ENCODE peak calls at places on chromosomes 3 and 15, in eight cellular contexts. K is AG04450, N is GM23248, T is stomach, Z is osteoblast, W is mesenchymal stem cell, X is BE2C, H is fibroblast of lung. O is an unnamed sample.

GRCh38 chr15:92902723-92903587 is 2.8 kb downstream of the CHD2 start:
- DNase-seq in K (no peak), N (peak; percentile 50), T (no peak), Z (no peak), W (no peak), X (no peak), H (peak; percentile 40), O (peak; percentile 38)

GRCh38 chr3:33096103-33096868 is 660 bp downstream of the GLB1 start:
- DNase-seq in K (no peak), N (peak; percentile 74), T (peak; percentile 57), Z (peak; percentile 88), W (peak; percentile 54), X (no peak), H (peak; percentile 48), O (peak; percentile 13)

GRCh38 chr15:29278436-29279099 is 8.9 kb upstream of the NSMCE3 start:
- DNase-seq in K (peak; percentile 59), N (peak; percentile 91), T (no peak), Z (peak; percentile 89), W (peak; percentile 72), X (no peak), H (peak; percentile 68), O (peak; percentile 86)

GRCh38 chr3:120678331-120678845 is 3.7 kb downstream of the HGD start:
- DNase-seq in K (peak; percentile 45), N (peak; percentile 79), T (peak; percentile 86), Z (peak; percentile 13), W (peak; percentile 62), X (peak; percentile 11), H (peak; percentile 86), O (peak; percentile 77)

GRCh38 chr15:84937144-84937543 is 44.5 kb upstream of the PDE8A start:
- DNase-seq in K (no peak), N (no peak), T (no peak), Z (no peak), W (no peak), X (no peak), H (no peak), O (no peak)

GRCh38 chr3:195185574-195185973 is 85.4 kb downstream of the XXYLT1 start:
- DNase-seq in K (no peak), N (no peak), T (no peak), Z (no peak), W (no peak), X (no peak), H (no peak), O (peak; percentile 84)

GRCh38 chr3:149933008-149933407 is 37.7 kb downstream of the PFN2 start:
- DNase-seq in K (no peak), N (no peak), T (no peak), Z (no peak), W (no peak), X (no peak), H (no peak), O (no peak)

GRCh38 chr3:110376119-110376518 is 695.5 kb upstream of the NECTIN3 start:
- DNase-seq in K (no peak), N (no peak), T (no peak), Z (no peak), W (no peak), X (no peak), H (no peak), O (no peak)

GRCh38 chr3:139630532-139630931 is 47.2 kb downstream of the NMNAT3 start:
- DNase-seq in K (no peak), N (no peak), T (no peak), Z (no peak), W (no peak), X (no peak), H (no peak), O (no peak)

GRCh38 chr3:16132190-16132589 is 42.3 kb upstream of the GALNT15 start:
- DNase-seq in K (no peak), N (no peak), T (no peak), Z (no peak), W (no peak), X (no peak), H (no peak), O (peak; percentile 32)

GRCh38 chr3:31294430-31295149 is 238.1 kb upstream of the STT3B start:
- DNase-seq in K (no peak), N (no peak), T (no peak), Z (no peak), W (no peak), X (no peak), H (no peak), O (no peak)

GRCh38 chr3:106157411-106157810 is 288.6 kb upstream of the CBLB start:
- DNase-seq in K (no peak), N (no peak), T (no peak), Z (no peak), W (no peak), X (no peak), H (no peak), O (no peak)

GRCh38 chr3:47367631-47368030 is 13.2 kb upstream of the PTPN23 start:
- DNase-seq in K (no peak), N (no peak), T (no peak), Z (no peak), W (no peak), X (no peak), H (no peak), O (no peak)

GRCh38 chr15:70561885-70562284 is 201.5 kb downstream of the UACA start:
- DNase-seq in K (no peak), N (no peak), T (peak; percentile 4), Z (no peak), W (no peak), X (no peak), H (no peak), O (no peak)

GRCh38 chr15:70559840-70560239 is 203.5 kb downstream of the UACA start:
- DNase-seq in K (no peak), N (no peak), T (peak; percentile 17), Z (no peak), W (no peak), X (no peak), H (no peak), O (no peak)

GRCh38 chr15:70562906-70563305 is 200.5 kb downstream of the UACA start:
- DNase-seq in K (no peak), N (no peak), T (no peak), Z (no peak), W (no peak), X (no peak), H (no peak), O (no peak)

GRCh38 chr15:70559223-70559823 is 204.0 kb downstream of the UACA start:
- DNase-seq in K (no peak), N (peak; percentile 51), T (peak; percentile 38), Z (no peak), W (peak; percentile 71), X (no peak), H (peak; percentile 45), O (peak; percentile 13)

DNA sequence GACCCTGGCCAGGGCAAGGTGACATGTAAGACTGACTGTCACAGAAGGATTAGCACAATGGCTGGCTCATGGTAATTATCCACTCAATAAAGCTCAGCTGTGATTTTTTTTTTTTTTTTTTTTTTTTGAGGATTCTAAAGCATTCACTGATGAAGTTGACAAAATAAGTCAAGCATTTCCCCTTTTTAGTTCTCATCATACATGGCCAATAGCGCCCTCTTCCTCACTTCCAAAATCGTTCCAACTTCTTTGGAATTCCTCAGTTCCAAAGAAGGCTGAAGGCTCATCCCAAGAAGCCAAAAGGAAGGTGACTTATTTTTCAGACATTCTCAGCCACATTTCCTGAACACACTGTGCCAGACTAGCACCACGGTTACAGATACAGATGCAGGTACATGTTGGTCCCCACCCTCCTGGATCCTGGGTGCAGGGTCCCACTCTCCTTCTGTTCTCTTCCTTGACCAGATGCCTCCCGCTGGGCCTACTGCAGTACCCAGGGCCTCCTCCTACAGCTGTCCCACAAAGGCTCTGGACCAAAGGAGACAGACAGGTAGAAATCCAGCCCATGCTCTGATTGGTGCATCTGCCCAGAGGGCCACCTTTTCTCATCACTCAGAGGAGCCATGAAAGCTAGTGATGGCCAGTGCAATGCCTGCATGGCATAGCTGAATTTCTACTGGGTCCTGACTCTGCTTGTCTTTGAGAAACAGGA is 202.6 kb downstream of the UACA start:
- DNase-seq in K (no peak), N (no peak), T (peak; percentile 9), Z (no peak), W (no peak), X (no peak), H (no peak), O (no peak)
- H3K27me3 ChIP-seq in K (peaks cover 25% of the 10 kb centered on the region), N (peaks cover 33% of the 10 kb centered on the region), T (no peaks in the 10 kb centered on the region), Z (peaks cover 57% of the 10 kb centered on the region), W (peaks cover 63% of the 10 kb centered on the region), X (no peaks in the 10 kb centered on the region), H (peaks cover 28% of the 10 kb centered on the region), O (peaks cover 27% of the 10 kb centered on the region)

DNA sequence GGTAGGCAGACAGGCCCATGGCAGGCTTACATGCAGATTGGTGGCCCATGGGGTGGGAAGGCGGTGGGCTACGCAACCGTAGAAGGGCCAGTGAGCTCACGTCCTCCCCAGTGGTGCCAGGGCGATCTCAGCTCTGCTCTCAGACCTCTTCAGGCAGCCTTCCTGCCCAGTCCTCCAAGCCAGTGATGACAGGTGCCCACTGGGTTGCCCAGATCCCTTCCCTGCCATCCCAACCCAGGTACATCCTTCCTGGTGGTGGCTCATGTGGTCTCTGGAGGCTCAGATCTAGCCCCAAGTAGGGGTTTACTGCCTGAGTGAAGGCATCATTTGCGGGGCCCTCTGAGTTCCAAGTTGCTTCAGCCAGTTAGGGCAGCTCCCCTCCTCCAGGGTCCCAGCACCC is 2.4 kb upstream of the DNAJB8 start:
- DNase-seq in K (no peak), N (no peak), T (no peak), Z (peak; percentile 74), W (no peak), X (no peak), H (no peak), O (no peak)
- H3K27me3 ChIP-seq in K (peaks cover 73% of the 10 kb centered on the region), N (peaks cover 11% of the 10 kb centered on the region), T (peaks cover 13% of the 10 kb centered on the region), Z (peaks cover 49% of the 10 kb centered on the region), W (peaks cover 90% of the 10 kb centered on the region), X (no peaks in the 10 kb centered on the region), H (peaks cover 31% of the 10 kb centered on the region), O (peaks cover 21% of the 10 kb centered on the region)

GRCh38 chr15:52464478-52464877 is 64.2 kb downstream of the MYO5A start:
- DNase-seq in K (no peak), N (peak; percentile 46), T (no peak), Z (no peak), W (no peak), X (no peak), H (no peak), O (no peak)
- H3K27me3 ChIP-seq in K (no peaks in the 10 kb centered on the region), N (no peaks in the 10 kb centered on the region), T (no peaks in the 10 kb centered on the region), Z (no peaks in the 10 kb centered on the region), W (no peaks in the 10 kb centered on the region), X (no peaks in the 10 kb centered on the region), H (no peaks in the 10 kb centered on the region), O (no peaks in the 10 kb centered on the region)

GRCh38 chr3:72317491-72317890 is 530.8 kb downstream of the SHQ1 start:
- DNase-seq in K (no peak), N (peak; percentile 27), T (peak; percentile 40), Z (peak; percentile 92), W (no peak), X (no peak), H (peak; percentile 31), O (no peak)
- H3K27me3 ChIP-seq in K (no peaks in the 10 kb centered on the region), N (no peaks in the 10 kb centered on the region), T (no peaks in the 10 kb centered on the region), Z (no peaks in the 10 kb centered on the region), W (no peaks in the 10 kb centered on the region), X (no peaks in the 10 kb centered on the region), H (no peaks in the 10 kb centered on the region), O (no peaks in the 10 kb centered on the region)